ENCODE peak calls at places on chromosomes 13 and 19, in ten cellular contexts. J is fibroblast of the aortic adventitia, B is Caco-2, Y is A549, M is fibroblast of mammary gland, H is heart left ventricle, Z is BE2C, O is IMR-90, T is stomach, R is choroid plexus epithelial cell. G is an unnamed sample.

GRCh38 chr19:3565177-3565576 is 7.6 kb upstream of the HMG20B start:
- DNase-seq in B (no peak), H (no peak), O (peak), R (peak), Z (no peak), J (no peak), T (no peak), M (no peak), Y (peak), G (peak)

GRCh38 chr19:3716147-3716668 is 8.0 kb downstream of the TJP3 start:
- DNase-seq in H (no peak), Z (no peak), B (no peak), J (no peak), O (no peak), M (no peak), Y (peak), R (no peak), T (no peak), G (no peak)

GRCh38 chr13:113083402-113084061 is 22.1 kb upstream of the F7 start:
- DNase-seq in B (no peak), J (peak), M (peak), Z (peak), T (no peak), R (no peak), H (peak), O (peak), Y (peak), G (peak)

GRCh38 chr13:103703246-103703645 is 637.0 kb upstream of the SLC10A2 start:
- DNase-seq in Z (no peak), H (no peak), M (no peak), R (no peak), O (no peak), T (no peak), B (no peak), J (no peak), Y (no peak), G (no peak)

GRCh38 chr19:46517471-46517870 is 21.8 kb upstream of the PNMA8B start:
- DNase-seq in R (no peak), B (no peak), H (no peak), T (no peak), Y (no peak), J (no peak), Z (no peak), M (no peak), O (no peak), G (no peak)

GRCh38 chr19:40312533-40312932 is 27.4 kb upstream of the AKT2 start:
- DNase-seq in R (no peak), J (no peak), Z (no peak), O (no peak), T (no peak), H (no peak), B (no peak), Y (no peak), M (no peak), G (no peak)

GRCh38 chr19:3506384-3507340 is 551 bp downstream of the FZR1 start:
- DNase-seq in T (peak), J (no peak), Y (no peak), O (no peak), M (no peak), R (peak), B (peak), H (peak), Z (no peak), G (peak)

GRCh38 chr19:38663957-38664502 is 16.6 kb downstream of the ACTN4 start:
- DNase-seq in B (no peak), Z (no peak), O (no peak), T (no peak), J (no peak), Y (no peak), R (no peak), H (peak), M (no peak), G (no peak)

GRCh38 chr13:74444877-74445479 is 310.8 kb upstream of the KLF12 start:
- DNase-seq in Y (no peak), H (no peak), B (no peak), J (peak), M (peak), O (peak), T (no peak), R (peak), Z (peak), G (peak)

GRCh38 chr19:45234089-45234869 is 10.9 kb downstream of the EXOC3L2 start:
- DNase-seq in O (no peak), H (no peak), T (no peak), R (no peak), M (no peak), B (no peak), Z (no peak), Y (no peak), J (no peak), G (no peak)

GRCh38 chr19:46571495-46571894 is 29.6 kb upstream of the CALM3 start:
- DNase-seq in M (peak), J (peak), T (no peak), B (peak), H (no peak), Z (peak), O (no peak), R (peak), Y (peak), G (peak)

DNA sequence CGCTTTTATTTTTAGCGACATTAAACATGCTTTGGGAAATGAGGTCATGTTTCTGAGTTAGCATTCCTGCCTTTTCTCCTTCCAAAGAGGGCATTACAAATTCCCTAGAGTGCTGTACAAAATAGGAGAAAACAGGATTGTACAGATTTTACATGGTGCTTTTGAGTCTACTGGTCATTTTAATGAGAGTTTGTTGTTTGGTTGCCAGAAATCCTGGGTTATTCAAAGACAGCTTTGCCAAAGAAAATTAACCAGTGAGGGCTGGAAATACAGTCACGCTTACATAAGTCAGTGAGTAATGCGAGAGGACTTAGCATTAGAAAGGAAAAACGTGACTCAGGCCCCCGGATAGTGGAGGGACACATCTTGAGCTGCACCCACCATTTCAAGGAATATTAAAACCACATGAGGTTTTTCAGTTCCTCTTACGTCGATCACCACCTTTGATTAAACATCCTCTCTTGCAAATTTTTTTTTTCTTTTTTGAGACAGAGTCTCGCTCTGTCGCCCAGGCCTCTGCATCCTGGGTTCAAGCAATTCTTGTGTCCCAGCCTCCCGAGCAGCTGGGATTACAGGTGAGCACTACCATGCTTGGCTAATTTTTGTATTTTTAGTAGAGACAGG is 55.4 kb downstream of the SACS start:
- DNase-seq in Y (peak), M (peak), R (peak), B (no peak), O (peak), T (no peak), Z (no peak), H (no peak), J (peak), G (peak)
- H3K4me3 ChIP-seq in Y (no peak), M (no peak), R (no peak), B (no peak), O (no peak), T (no peak), Z (no peak), H (no peak), J (no peak), G (no peak)

GRCh38 chr13:100674848-100675659 is 459 bp upstream of the TMTC4 start:
- DNase-seq in J (peak), Y (peak), M (peak), H (peak), B (peak), T (peak), R (peak), Z (peak), O (peak), G (peak)
- TF ChIP-seq CTCF in J (peak), Y (no peak), M (no peak), H (no peak), B (peak), T (no peak), R (peak), Z (peak), O (peak), G (peak)

DNA sequence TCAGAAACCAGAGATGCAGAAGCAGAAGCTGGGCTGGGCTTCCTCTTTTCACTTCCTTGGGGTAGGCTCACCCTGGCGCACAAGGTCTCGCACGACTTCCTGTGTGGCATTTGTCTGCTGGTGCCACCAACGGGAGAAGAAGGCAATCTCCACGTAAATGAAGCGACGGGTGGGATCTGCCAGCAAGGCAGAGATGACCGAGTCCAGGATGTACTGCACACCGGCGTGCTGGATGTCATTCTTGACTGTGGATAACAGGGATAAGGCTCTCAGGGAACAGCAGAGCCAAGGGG is 1.3 kb downstream of the MAN2B1 start:
- DNase-seq in Y (no peak), Z (no peak), R (no peak), T (peak), H (peak), O (no peak), B (no peak), M (no peak), J (no peak), G (no peak)
- H3K4me3 ChIP-seq in Y (no peak), Z (no peak), R (no peak), T (no peak), H (no peak), O (no peak), B (no peak), M (no peak), J (no peak), G (no peak)

GRCh38 chr13:26867451-26868067 is 107.0 kb upstream of the GPR12 start:
- DNase-seq in J (peak), O (peak), T (no peak), Z (no peak), B (peak), H (no peak), M (peak), R (peak), Y (peak), G (peak)
- TF ChIP-seq CTCF in J (no peak), O (no peak), T (no peak), Z (no peak), B (no peak), H (no peak), M (no peak), R (no peak), Y (no peak), G (no peak)

DNA sequence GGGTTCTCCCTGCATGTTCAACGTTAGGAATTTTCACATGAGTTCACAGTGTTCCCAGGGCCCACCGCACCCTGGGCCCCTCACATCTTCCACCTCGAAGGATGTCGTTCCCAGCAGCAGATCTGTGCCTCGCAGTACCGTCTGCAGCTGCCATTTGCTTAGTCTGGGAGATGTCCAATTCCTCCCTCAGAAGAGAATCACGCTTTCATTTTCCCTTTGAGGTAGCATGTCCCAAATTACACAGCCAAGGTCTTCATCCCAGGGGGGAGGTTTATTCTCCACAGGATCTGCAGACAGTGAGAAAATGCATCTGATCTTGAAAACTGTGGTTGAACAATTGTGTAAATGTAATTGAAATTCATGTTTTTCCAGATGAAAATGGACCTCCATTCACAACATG is 150.2 kb downstream of the DCT start:
- DNase-seq in B (no peak), J (peak), M (peak), O (peak), H (no peak), R (peak), T (no peak), Y (no peak), Z (no peak), G (peak)
- H3K4me3 ChIP-seq in B (no peak), J (no peak), M (no peak), O (no peak), H (no peak), R (no peak), T (no peak), Y (no peak), Z (no peak), G (no peak)

GRCh38 chr19:55502197-55502952 is 14.1 kb downstream of the SSC5D start:
- DNase-seq in M (no peak), J (no peak), R (no peak), H (no peak), Y (no peak), Z (no peak), B (no peak), O (no peak), T (no peak), G (no peak)

GRCh38 chr19:55500368-55500952 is 12.2 kb downstream of the SSC5D start:
- DNase-seq in M (no peak), B (no peak), Y (no peak), T (no peak), O (no peak), R (no peak), Z (no peak), J (no peak), H (no peak), G (no peak)

GRCh38 chr19:55504981-55505380 is 16.7 kb downstream of the SSC5D start:
- DNase-seq in H (no peak), J (no peak), R (no peak), M (no peak), O (no peak), B (no peak), Y (no peak), T (no peak), Z (no peak), G (no peak)

GRCh38 chr19:55504252-55504603 is 16.0 kb downstream of the SSC5D start:
- DNase-seq in Y (no peak), O (no peak), R (no peak), Z (no peak), B (no peak), T (no peak), J (no peak), M (no peak), H (no peak), G (no peak)

DNA sequence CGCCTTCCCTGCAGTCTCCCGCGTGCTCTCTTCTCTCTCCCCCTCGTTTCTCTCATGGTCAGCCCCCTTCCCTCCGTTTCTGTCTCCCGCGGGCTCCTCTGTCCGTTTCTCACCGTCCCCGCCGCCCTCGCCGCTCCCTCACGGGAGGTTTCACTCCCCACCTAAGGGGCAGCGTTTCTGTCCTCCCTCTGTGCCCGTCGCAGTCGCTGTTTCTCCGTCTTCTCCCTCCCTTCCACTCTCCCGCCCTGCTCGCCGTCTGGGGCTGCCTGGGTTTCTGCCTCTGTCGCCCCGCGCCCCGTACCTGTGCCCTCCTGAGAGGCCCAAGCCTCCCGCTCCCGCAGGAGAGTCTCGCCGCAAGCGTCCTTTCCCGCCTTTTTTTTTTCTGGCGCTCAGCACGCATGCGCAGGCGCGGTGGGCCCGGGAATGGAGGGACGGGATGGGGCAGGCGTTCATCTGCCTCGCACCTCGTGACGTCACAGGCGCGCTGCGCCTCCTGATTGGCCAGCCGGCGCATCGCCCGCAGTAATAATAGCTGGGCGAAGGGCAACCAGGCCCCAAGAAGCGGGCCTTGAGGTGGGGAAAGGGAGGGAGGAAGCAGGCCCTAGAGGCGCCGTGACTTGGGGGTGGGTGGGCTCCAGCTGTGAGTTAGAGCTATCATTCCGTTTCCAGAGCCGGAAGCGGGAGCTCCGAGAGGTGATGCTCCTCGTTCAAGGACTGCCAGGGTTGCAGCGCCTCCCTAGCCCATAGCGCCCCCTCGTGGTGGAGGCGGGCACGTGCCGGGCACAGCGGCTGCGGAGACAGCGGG is 15.4 kb downstream of the SSC5D start:
- DNase-seq in M (peak), Y (peak), H (peak), Z (peak), O (peak), J (peak), T (peak), R (peak), B (peak), G (peak)
- TF ChIP-seq CTCF in M (peak), Y (peak), H (peak), Z (peak), O (peak), J (peak), T (no peak), R (peak), B (peak), G (peak)

DNA sequence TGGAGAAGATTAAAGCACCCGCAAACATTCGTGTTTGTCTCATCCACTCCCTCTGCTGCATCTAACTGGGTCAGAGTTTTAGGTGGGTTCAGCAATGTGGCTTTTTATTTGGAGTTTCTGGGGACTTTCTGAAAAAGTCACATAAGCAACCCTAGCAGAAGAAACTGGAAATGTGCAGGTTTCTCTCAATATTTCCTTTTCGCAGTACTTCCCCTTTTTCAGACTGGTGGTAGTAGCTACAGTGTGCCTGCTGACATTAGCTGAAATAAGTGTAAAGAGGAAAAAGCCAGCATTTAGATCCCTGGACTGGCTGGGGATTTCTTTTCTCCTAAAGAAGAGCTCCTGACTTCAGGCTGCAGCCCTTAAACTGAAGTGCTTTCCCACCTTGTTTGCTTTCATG is 15.9 kb upstream of the OLFM4 start:
- DNase-seq in B (no peak), H (no peak), Z (no peak), O (no peak), Y (no peak), J (no peak), R (no peak), T (no peak), M (no peak), G (no peak)
- H3K4me3 ChIP-seq in B (no peak), H (no peak), Z (no peak), O (no peak), Y (no peak), J (no peak), R (no peak), T (no peak), M (no peak), G (no peak)

GRCh38 chr13:24270639-24271131 is 38.7 kb upstream of the C1QTNF9 start:
- DNase-seq in Z (no peak), J (peak), Y (peak), M (peak), H (peak), O (peak), B (peak), R (peak), T (peak), G (peak)
- TF ChIP-seq CTCF in Z (no peak), J (peak), Y (no peak), M (no peak), H (no peak), O (no peak), B (no peak), R (no peak), T (no peak), G (no peak)

G was measured in cardiac fibroblast.